ENCODE peak calls at places on chromosomes 13 and 19, in six cellular contexts. A, N, I, M, T and X are unnamed samples.

GRCh38 chr19:4742717-4743646 is 19.3 kb upstream of the DPP9 start:
- DNase-seq in I (no peak), T (peak; percentile 52), M (no peak), A (no peak), N (no peak), X (no peak)

GRCh38 chr19:38388310-38389100 is at the start of gene SPRED3:
- DNase-seq in A (no peak), I (no peak), N (peak; percentile 82), M (peak; percentile 35), T (peak; percentile 91), X (peak; percentile 73)

GRCh38 chr13:53098455-53098854 is 69.8 kb downstream of the OLFM4 start:
- DNase-seq in T (no peak), N (no peak), M (no peak), A (no peak), I (no peak), X (no peak)

GRCh38 chr13:39132286-39132685 is 94.0 kb downstream of the NHLRC3 start:
- DNase-seq in I (no peak), T (no peak), M (peak; percentile 34), A (peak; percentile 35), N (no peak), X (no peak)

GRCh38 chr13:46361535-46361934 is 25.5 kb downstream of the RUBCNL start:
- DNase-seq in T (no peak), N (no peak), A (no peak), I (no peak), M (peak; percentile 51), X (no peak)

GRCh38 chr19:35790981-35791813 is 15.8 kb downstream of the ARHGAP33 start:
- DNase-seq in A (no peak), I (no peak), T (no peak), N (no peak), M (no peak), X (no peak)

GRCh38 chr19:13103961-13104847 is 1.5 kb upstream of the LYL1 start:
- DNase-seq in N (peak; percentile 92), T (peak; percentile 64), I (no peak), A (no peak), M (peak; percentile 50), X (peak; percentile 33)

GRCh38 chr13:24053505-24054251 is 106.8 kb upstream of the SPATA13 start:
- DNase-seq in I (peak; percentile 81), A (peak; percentile 74), M (peak; percentile 91), N (no peak), T (peak; percentile 81), X (peak; percentile 72)

GRCh38 chr13:75691183-75691582 is 55.1 kb downstream of the LMO7 start:
- DNase-seq in M (peak; percentile 92), A (peak; percentile 17), N (no peak), I (no peak), T (no peak), X (no peak)

GRCh38 chr13:44815507-44816074 is 173.7 kb downstream of the NUFIP1 start:
- DNase-seq in N (no peak), A (peak; percentile 92), T (peak; percentile 41), I (peak; percentile 67), M (peak; percentile 91), X (peak; percentile 97)

DNA sequence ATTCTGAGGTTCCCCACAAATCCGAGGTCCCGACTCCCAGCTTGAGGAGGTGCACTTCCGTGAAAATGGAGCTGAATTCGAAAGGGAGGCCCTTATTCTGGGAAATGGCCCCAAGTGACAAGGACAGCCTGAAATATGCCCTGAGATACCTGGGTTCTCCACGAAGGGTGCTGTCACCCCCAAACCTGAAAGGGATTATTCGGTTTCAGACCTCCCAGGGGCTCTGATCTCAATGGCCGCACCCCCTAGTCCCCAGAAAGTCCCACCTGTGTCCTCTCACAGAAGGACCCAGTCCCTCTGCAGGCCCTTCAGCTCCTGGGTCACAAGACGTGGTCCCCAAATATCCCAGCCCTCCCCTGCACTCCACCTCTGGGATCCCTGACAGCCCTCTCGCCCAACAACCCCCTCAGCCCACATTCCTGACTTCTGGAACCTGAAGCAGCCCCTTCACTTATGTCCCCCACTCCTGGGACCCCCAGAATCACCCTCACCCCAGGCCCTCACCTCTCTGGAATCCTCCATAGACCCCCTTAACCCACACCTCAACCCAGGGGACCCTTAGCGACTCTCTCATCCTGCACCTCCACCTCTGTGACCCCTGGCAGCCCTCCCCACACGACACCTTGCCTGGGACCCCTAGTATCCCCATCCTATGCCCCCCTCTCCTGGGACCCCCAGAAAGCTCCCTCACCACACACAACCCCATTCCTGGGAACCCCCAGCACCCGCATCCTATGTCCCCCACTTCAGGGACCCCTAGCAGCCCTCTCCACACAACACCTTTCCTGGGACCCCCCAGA is 597 bp downstream of the SYNGR4 start:
- DNase-seq in I (no peak), N (no peak), T (no peak), M (no peak), A (no peak), X (no peak)
- H3K4me3 ChIP-seq in I (no peak overlapping the region), N (peak overlapping the region; percentile 41), T (no peak overlapping the region), M (no peak overlapping the region), A (peak overlapping the region; percentile 58), X (peak overlapping the region; percentile 97)

DNA sequence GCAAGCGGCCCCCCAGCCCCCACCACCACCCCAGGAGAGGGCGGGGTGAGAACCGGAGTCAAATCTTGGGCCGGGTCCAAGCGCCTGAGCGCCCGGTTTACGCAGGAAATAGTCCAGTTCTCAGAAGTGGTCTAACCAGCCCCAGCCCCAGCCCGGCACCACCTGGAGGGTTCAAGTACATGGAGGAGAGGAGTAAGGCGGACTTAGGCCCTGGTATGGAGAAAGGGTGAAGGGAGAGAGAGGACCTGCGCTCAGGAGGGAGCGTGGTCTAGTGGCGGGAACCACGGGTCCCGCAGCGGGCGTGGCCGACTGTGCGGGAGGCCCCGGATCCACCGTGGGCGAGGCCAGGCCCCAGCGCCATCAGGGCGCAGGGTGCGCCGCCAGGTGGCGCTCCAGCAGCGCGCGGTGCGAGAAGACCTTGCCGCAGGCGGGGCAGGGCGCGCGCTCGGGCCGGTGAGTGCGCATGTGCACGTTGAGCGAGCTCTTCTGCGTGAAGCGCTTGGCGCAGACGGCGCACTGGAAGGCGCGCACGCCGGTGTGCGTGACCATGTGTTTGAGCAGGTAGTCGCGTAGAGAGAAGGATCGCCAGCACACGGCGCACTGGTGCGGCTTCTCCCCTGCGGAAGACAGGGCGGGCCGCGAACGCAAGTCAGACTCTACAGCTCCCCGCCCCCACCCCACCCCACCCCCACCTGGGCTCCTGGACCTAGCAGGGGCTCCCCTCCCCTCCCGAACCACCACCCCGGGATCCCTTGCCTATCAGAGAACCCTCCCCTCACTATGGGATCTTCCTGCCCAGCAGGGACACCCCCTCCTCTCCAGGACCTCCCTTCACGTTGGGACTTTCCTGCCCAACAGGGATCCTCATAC is 2.1 kb upstream of the SLC27A5 start:
- DNase-seq in N (peak; percentile 96), A (peak; percentile 44), M (peak; percentile 87), T (peak; percentile 96), I (peak; percentile 86), X (peak; percentile 82)
- H3K9ac ChIP-seq in N (peak overlapping the region; percentile 65), A (no peak overlapping the region), M (peak overlapping the region; percentile 68), T (no peak overlapping the region), I (peak overlapping the region; percentile 95), X (peak overlapping the region; percentile 88)

DNA sequence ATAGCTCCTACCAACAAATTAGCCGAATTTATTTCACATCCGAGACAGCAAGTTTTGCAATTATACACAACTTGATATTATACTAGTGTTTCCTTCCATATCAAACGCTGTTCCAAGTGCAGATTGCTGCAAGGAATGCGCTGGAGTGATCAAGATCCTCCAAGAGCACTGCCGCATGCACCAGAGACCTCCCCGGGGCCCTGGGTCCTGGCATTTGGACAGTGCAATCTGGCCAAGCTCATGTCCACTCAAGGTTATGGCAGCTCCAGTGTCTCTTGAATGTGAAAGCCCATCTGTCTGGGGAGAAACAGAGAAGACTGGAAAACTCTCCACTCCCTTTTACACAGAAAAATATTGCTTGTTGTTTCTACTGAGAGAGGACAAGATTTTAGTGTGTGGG is 111.9 kb downstream of the HSPH1 start:
- DNase-seq in N (no peak), A (no peak), I (no peak), M (no peak), T (no peak), X (no peak)
- H3K4me1 ChIP-seq in N (peaks cover 8% of the 10 kb centered on the region), A (peaks cover 26% of the 10 kb centered on the region), I (peaks cover 24% of the 10 kb centered on the region), M (peaks cover 26% of the 10 kb centered on the region), T (no peaks in the 10 kb centered on the region), X (peaks cover 44% of the 10 kb centered on the region)

GRCh38 chr13:50241479-50241878 is 226.2 kb downstream of the KCNRG start:
- DNase-seq in N (no peak), A (no peak), M (peak; percentile 34), I (no peak), T (no peak), X (no peak)

GRCh38 chr13:50238922-50239321 is 223.7 kb downstream of the KCNRG start:
- DNase-seq in T (no peak), N (no peak), I (no peak), M (no peak), A (no peak), X (no peak)

GRCh38 chr13:50235604-50236003 is 220.4 kb downstream of the KCNRG start:
- DNase-seq in N (no peak), T (no peak), M (no peak), I (no peak), A (no peak), X (no peak)

DNA sequence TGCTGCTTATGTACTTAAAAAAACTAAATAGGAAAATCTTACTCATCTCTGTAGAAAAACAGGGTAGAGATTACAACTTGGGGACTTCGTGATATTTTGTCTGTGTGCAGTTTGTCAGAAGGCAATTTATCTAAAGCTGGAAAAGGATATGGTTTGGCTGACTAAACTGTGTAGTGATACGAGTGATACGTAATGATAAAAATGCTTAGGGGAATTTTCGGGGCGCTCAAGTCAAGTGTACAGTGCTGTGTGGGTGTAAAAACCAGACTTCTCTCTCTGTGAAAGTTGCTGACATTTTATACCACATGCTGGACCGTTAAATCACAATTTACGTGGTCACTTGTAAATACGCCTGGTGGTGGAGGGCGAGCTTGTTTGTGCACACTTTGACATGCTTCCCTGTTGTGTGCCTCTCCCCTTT is 221.7 kb downstream of the KCNRG start:
- DNase-seq in T (no peak), I (no peak), M (no peak), N (no peak), A (no peak), X (no peak)
- H3K4me3 ChIP-seq in T (no peak overlapping the region), I (no peak overlapping the region), M (no peak overlapping the region), N (no peak overlapping the region), A (no peak overlapping the region), X (peak overlapping the region; percentile 66)

DNA sequence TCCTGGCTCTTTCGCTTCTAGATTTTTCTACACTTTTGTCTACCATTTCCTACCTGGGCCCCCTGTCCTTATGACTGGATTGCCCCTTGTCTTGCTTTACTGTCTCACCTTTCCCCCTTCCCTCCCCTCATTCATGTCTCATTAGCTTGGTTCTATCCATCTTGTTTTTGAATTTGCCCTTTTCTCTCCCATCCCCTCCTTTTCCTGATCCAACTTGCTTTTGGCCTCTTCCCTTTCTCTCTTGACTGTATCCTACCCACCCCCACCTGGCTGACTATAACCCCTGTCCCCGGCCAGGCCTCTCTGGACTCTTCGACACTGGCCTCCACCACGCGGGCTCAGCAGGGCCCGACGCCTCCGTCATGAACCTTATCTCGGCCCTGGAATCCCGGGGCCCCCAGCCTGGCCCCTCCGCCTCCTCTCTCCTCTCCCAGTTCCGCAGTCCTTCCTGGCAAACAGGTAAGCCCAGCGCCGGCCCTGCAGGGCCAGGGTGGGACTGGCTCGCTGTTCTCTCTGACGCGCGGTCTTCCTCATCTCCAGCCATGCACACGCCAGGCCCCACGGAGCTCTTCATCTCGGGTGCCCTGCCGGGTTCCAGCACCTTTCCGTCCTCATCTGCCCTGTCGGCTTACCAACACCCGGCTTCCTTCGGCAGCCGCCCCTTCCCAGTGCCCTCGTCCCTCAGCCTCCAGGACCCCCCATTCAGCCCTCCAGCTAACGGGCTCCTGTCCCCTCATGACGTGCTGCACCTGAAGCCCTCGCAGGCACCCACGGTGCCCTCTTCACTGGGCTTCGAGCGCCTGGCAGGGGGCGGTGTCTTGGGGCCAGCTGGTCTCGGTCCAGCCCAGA is 3.4 kb downstream of the PRR12 start:
- DNase-seq in N (no peak), I (no peak), M (no peak), T (no peak), A (no peak), X (no peak)
- H3K9ac ChIP-seq in N (peak overlapping the region; percentile 34), I (peak overlapping the region; percentile 44), M (no peak overlapping the region), T (no peak overlapping the region), A (no peak overlapping the region), X (peak overlapping the region; percentile 4)